ENCODE peak calls at places on chromosome 18, in nine cellular contexts. One of them, this sample, is unnamed.

GRCh38 chr18:12046751-12047335 is 46.8 kb upstream of the ANKRD62 start:
- DNase-seq in nephron progenitor cell: no peak
- DNase-seq in activated B cell treated with CpG ODN at 0.5 μM for 24 hours: no peak
- DNase-seq in pancreas: no peak
- DNase-seq in GM20000: no peak
- DNase-seq in bronchial epithelial cell: no peak
- DNase-seq in endothelial cell: no peak
- DNase-seq in WTC11: no peak
- DNase-seq in AG10803: no peak
- DNase-seq in this sample: no peak

GRCh38 chr18:3411854-3412268 is 38.1 kb upstream of the TGIF1 start:
- DNase-seq in pancreas: no peak
- DNase-seq in activated B cell treated with CpG ODN at 0.5 μM for 24 hours: peak
- DNase-seq in nephron progenitor cell: no peak
- DNase-seq in GM20000: no peak
- DNase-seq in WTC11: peak
- DNase-seq in endothelial cell: no peak
- DNase-seq in bronchial epithelial cell: no peak
- DNase-seq in AG10803: peak
- DNase-seq in this sample: no peak

GRCh38 chr18:78827141-78827540 is 152.5 kb upstream of the SALL3 start:
- DNase-seq in WTC11: no peak
- DNase-seq in pancreas: no peak
- DNase-seq in nephron progenitor cell: no peak
- DNase-seq in GM20000: no peak
- DNase-seq in bronchial epithelial cell: no peak
- DNase-seq in endothelial cell: no peak
- DNase-seq in activated B cell treated with CpG ODN at 0.5 μM for 24 hours: no peak
- DNase-seq in AG10803: no peak
- DNase-seq in this sample: no peak

GRCh38 chr18:39173022-39173421 is 1607.4 kb upstream of the CELF4 start:
- DNase-seq in endothelial cell: no peak
- DNase-seq in nephron progenitor cell: no peak
- DNase-seq in GM20000: no peak
- DNase-seq in AG10803: no peak
- DNase-seq in pancreas: no peak
- DNase-seq in WTC11: no peak
- DNase-seq in bronchial epithelial cell: peak
- DNase-seq in activated B cell treated with CpG ODN at 0.5 μM for 24 hours: no peak
- DNase-seq in this sample: no peak

GRCh38 chr18:22493255-22493654 is 75.5 kb upstream of the CTAGE1 start:
- DNase-seq in GM20000: no peak
- DNase-seq in pancreas: no peak
- DNase-seq in WTC11: no peak
- DNase-seq in AG10803: no peak
- DNase-seq in bronchial epithelial cell: no peak
- DNase-seq in activated B cell treated with CpG ODN at 0.5 μM for 24 hours: no peak
- DNase-seq in endothelial cell: no peak
- DNase-seq in nephron progenitor cell: no peak
- DNase-seq in this sample: no peak

GRCh38 chr18:64134044-64134757 is 14.7 kb downstream of the LINC00305 start:
- DNase-seq in activated B cell treated with CpG ODN at 0.5 μM for 24 hours: no peak
- DNase-seq in pancreas: no peak
- DNase-seq in bronchial epithelial cell: peak
- DNase-seq in endothelial cell: no peak
- DNase-seq in GM20000: no peak
- DNase-seq in WTC11: peak
- DNase-seq in nephron progenitor cell: no peak
- DNase-seq in AG10803: no peak
- DNase-seq in this sample: no peak

GRCh38 chr18:29711931-29712330 is 1330.6 kb downstream of the DSC3 start:
- DNase-seq in nephron progenitor cell: no peak
- DNase-seq in activated B cell treated with CpG ODN at 0.5 μM for 24 hours: no peak
- DNase-seq in endothelial cell: no peak
- DNase-seq in WTC11: peak
- DNase-seq in pancreas: no peak
- DNase-seq in bronchial epithelial cell: no peak
- DNase-seq in GM20000: no peak
- DNase-seq in AG10803: no peak
- DNase-seq in this sample: no peak

GRCh38 chr18:49591271-49591670 is 29.4 kb downstream of the LIPG start:
- DNase-seq in pancreas: no peak
- DNase-seq in bronchial epithelial cell: no peak
- DNase-seq in activated B cell treated with CpG ODN at 0.5 μM for 24 hours: no peak
- DNase-seq in WTC11: no peak
- DNase-seq in GM20000: no peak
- DNase-seq in nephron progenitor cell: no peak
- DNase-seq in endothelial cell: no peak
- DNase-seq in AG10803: no peak
- DNase-seq in this sample: no peak

GRCh38 chr18:25510096-25510495 is 158.1 kb upstream of the ZNF521 start:
- DNase-seq in pancreas: no peak
- DNase-seq in activated B cell treated with CpG ODN at 0.5 μM for 24 hours: no peak
- DNase-seq in endothelial cell: no peak
- DNase-seq in GM20000: no peak
- DNase-seq in nephron progenitor cell: no peak
- DNase-seq in AG10803: no peak
- DNase-seq in WTC11: no peak
- DNase-seq in bronchial epithelial cell: no peak
- DNase-seq in this sample: no peak

GRCh38 chr18:4870177-4870773 is 326.8 kb downstream of the AKAIN1 start:
- DNase-seq in AG10803: no peak
- DNase-seq in GM20000: no peak
- DNase-seq in endothelial cell: no peak
- DNase-seq in activated B cell treated with CpG ODN at 0.5 μM for 24 hours: no peak
- DNase-seq in pancreas: no peak
- DNase-seq in bronchial epithelial cell: peak
- DNase-seq in nephron progenitor cell: no peak
- DNase-seq in WTC11: no peak
- DNase-seq in this sample: no peak

GRCh38 chr18:67001052-67001451 is 397.2 kb upstream of the CDH19 start:
- DNase-seq in WTC11: no peak
- DNase-seq in bronchial epithelial cell: no peak
- DNase-seq in endothelial cell: no peak
- DNase-seq in nephron progenitor cell: no peak
- DNase-seq in AG10803: no peak
- DNase-seq in activated B cell treated with CpG ODN at 0.5 μM for 24 hours: no peak
- DNase-seq in GM20000: no peak
- DNase-seq in pancreas: no peak
- DNase-seq in this sample: no peak

GRCh38 chr18:13710460-13710859 is 15.9 kb downstream of the FAM210A start:
- DNase-seq in AG10803: peak
- DNase-seq in bronchial epithelial cell: peak
- DNase-seq in endothelial cell: no peak
- DNase-seq in GM20000: no peak
- DNase-seq in pancreas: no peak
- DNase-seq in WTC11: no peak
- DNase-seq in activated B cell treated with CpG ODN at 0.5 μM for 24 hours: no peak
- DNase-seq in nephron progenitor cell: no peak
- DNase-seq in this sample: no peak

GRCh38 chr18:59715966-59716369 is 18.7 kb upstream of the CCBE1 start:
- DNase-seq in AG10803: peak
- DNase-seq in pancreas: no peak
- DNase-seq in WTC11: no peak
- DNase-seq in nephron progenitor cell: no peak
- DNase-seq in GM20000: no peak
- DNase-seq in endothelial cell: no peak
- DNase-seq in activated B cell treated with CpG ODN at 0.5 μM for 24 hours: no peak
- DNase-seq in bronchial epithelial cell: peak
- DNase-seq in this sample: no peak

GRCh38 chr18:55253814-55254213 is 294.6 kb upstream of the CCDC68 start:
- DNase-seq in WTC11: no peak
- DNase-seq in pancreas: no peak
- DNase-seq in activated B cell treated with CpG ODN at 0.5 μM for 24 hours: no peak
- DNase-seq in nephron progenitor cell: no peak
- DNase-seq in AG10803: no peak
- DNase-seq in GM20000: no peak
- DNase-seq in bronchial epithelial cell: no peak
- DNase-seq in endothelial cell: no peak
- DNase-seq in this sample: no peak

GRCh38 chr18:48743046-48743445 is 204.2 kb downstream of the CTIF start:
- DNase-seq in AG10803: peak
- DNase-seq in bronchial epithelial cell: no peak
- DNase-seq in endothelial cell: no peak
- DNase-seq in GM20000: no peak
- DNase-seq in nephron progenitor cell: no peak
- DNase-seq in activated B cell treated with CpG ODN at 0.5 μM for 24 hours: no peak
- DNase-seq in pancreas: no peak
- DNase-seq in WTC11: no peak
- DNase-seq in this sample: peak

GRCh38 chr18:8706545-8706980 is 1.2 kb downstream of the MTCL1 start:
- DNase-seq in WTC11: peak
- DNase-seq in pancreas: peak
- DNase-seq in bronchial epithelial cell: no peak
- DNase-seq in GM20000: peak
- DNase-seq in AG10803: no peak
- DNase-seq in nephron progenitor cell: no peak
- DNase-seq in activated B cell treated with CpG ODN at 0.5 μM for 24 hours: no peak
- DNase-seq in endothelial cell: no peak
- DNase-seq in this sample: no peak

GRCh38 chr18:12694032-12694431 is 8.5 kb downstream of the CEP76 start:
- DNase-seq in pancreas: no peak
- DNase-seq in AG10803: no peak
- DNase-seq in activated B cell treated with CpG ODN at 0.5 μM for 24 hours: no peak
- DNase-seq in GM20000: no peak
- DNase-seq in bronchial epithelial cell: peak
- DNase-seq in WTC11: no peak
- DNase-seq in endothelial cell: no peak
- DNase-seq in nephron progenitor cell: no peak
- DNase-seq in this sample: no peak

GRCh38 chr18:55264108-55264507 is 304.8 kb upstream of the CCDC68 start:
- DNase-seq in endothelial cell: no peak
- DNase-seq in bronchial epithelial cell: peak
- DNase-seq in pancreas: no peak
- DNase-seq in GM20000: no peak
- DNase-seq in AG10803: no peak
- DNase-seq in WTC11: no peak
- DNase-seq in nephron progenitor cell: peak
- DNase-seq in activated B cell treated with CpG ODN at 0.5 μM for 24 hours: no peak
- DNase-seq in this sample: no peak

GRCh38 chr18:79512461-79513380 is 117.0 kb downstream of the NFATC1 start:
- DNase-seq in bronchial epithelial cell: no peak
- DNase-seq in GM20000: no peak
- DNase-seq in AG10803: no peak
- DNase-seq in nephron progenitor cell: no peak
- DNase-seq in activated B cell treated with CpG ODN at 0.5 μM for 24 hours: peak
- DNase-seq in WTC11: no peak
- DNase-seq in endothelial cell: peak
- DNase-seq in pancreas: no peak
- DNase-seq in this sample: peak

GRCh38 chr18:27415495-27415894 is 230.4 kb upstream of the CHST9 start:
- DNase-seq in bronchial epithelial cell: no peak
- DNase-seq in GM20000: no peak
- DNase-seq in nephron progenitor cell: no peak
- DNase-seq in endothelial cell: no peak
- DNase-seq in activated B cell treated with CpG ODN at 0.5 μM for 24 hours: no peak
- DNase-seq in WTC11: no peak
- DNase-seq in AG10803: no peak
- DNase-seq in pancreas: no peak
- DNase-seq in this sample: no peak

GRCh38 chr18:62659698-62660097 is 55.6 kb upstream of the PHLPP1 start:
- DNase-seq in endothelial cell: no peak
- DNase-seq in WTC11: no peak
- DNase-seq in pancreas: no peak
- DNase-seq in activated B cell treated with CpG ODN at 0.5 μM for 24 hours: no peak
- DNase-seq in bronchial epithelial cell: no peak
- DNase-seq in nephron progenitor cell: no peak
- DNase-seq in AG10803: no peak
- DNase-seq in GM20000: no peak
- DNase-seq in this sample: no peak
- TF ChIP-seq CTCF in endothelial cell: no peak
- TF ChIP-seq CTCF in WTC11: no peak
- TF ChIP-seq CTCF in pancreas: no peak
- TF ChIP-seq CTCF in activated B cell treated with CpG ODN at 0.5 μM for 24 hours: no peak
- TF ChIP-seq CTCF in bronchial epithelial cell: no peak
- TF ChIP-seq CTCF in nephron progenitor cell: no peak
- TF ChIP-seq CTCF in AG10803: no peak
- TF ChIP-seq CTCF in GM20000: no peak
- TF ChIP-seq CTCF in this sample: no peak

GRCh38 chr18:57052173-57052572 is 94.7 kb upstream of the BOD1L2 start:
- DNase-seq in WTC11: no peak
- DNase-seq in bronchial epithelial cell: no peak
- DNase-seq in nephron progenitor cell: no peak
- DNase-seq in GM20000: no peak
- DNase-seq in pancreas: no peak
- DNase-seq in activated B cell treated with CpG ODN at 0.5 μM for 24 hours: no peak
- DNase-seq in endothelial cell: no peak
- DNase-seq in AG10803: no peak
- DNase-seq in this sample: no peak
- TF ChIP-seq CTCF in WTC11: no peak
- TF ChIP-seq CTCF in bronchial epithelial cell: no peak
- TF ChIP-seq CTCF in nephron progenitor cell: no peak
- TF ChIP-seq CTCF in GM20000: no peak
- TF ChIP-seq CTCF in pancreas: no peak
- TF ChIP-seq CTCF in activated B cell treated with CpG ODN at 0.5 μM for 24 hours: no peak
- TF ChIP-seq CTCF in endothelial cell: no peak
- TF ChIP-seq CTCF in AG10803: no peak
- TF ChIP-seq CTCF in this sample: no peak

DNA sequence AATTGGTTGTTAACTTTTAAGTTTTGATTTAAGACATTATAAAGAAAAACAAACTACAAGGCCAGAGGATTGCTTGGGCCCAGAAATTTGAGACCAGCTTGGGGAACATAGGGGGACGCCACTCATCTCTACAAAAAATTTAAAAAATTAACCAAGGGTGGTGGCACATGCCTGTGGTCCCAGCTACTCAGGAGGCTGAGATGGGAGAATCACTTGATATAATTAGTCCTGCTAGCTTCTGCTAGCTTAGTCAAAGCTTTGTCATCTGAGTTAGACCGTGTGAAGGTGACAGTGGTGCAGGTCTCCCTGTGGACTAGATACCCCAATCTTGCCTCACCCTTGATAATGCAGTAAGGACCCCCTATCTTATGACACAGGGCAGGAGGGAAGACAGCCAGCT is 6.0 kb upstream of the ZNF396 start:
- DNase-seq in pancreas: no peak
- DNase-seq in endothelial cell: no peak
- DNase-seq in WTC11: no peak
- DNase-seq in activated B cell treated with CpG ODN at 0.5 μM for 24 hours: no peak
- DNase-seq in bronchial epithelial cell: no peak
- DNase-seq in nephron progenitor cell: no peak
- DNase-seq in AG10803: no peak
- DNase-seq in GM20000: no peak
- DNase-seq in this sample: no peak
- TF ChIP-seq CTCF in pancreas: no peak
- TF ChIP-seq CTCF in endothelial cell: no peak
- TF ChIP-seq CTCF in WTC11: no peak
- TF ChIP-seq CTCF in activated B cell treated with CpG ODN at 0.5 μM for 24 hours: no peak
- TF ChIP-seq CTCF in bronchial epithelial cell: no peak
- TF ChIP-seq CTCF in nephron progenitor cell: no peak
- TF ChIP-seq CTCF in AG10803: no peak
- TF ChIP-seq CTCF in GM20000: no peak
- TF ChIP-seq CTCF in this sample: no peak

DNA sequence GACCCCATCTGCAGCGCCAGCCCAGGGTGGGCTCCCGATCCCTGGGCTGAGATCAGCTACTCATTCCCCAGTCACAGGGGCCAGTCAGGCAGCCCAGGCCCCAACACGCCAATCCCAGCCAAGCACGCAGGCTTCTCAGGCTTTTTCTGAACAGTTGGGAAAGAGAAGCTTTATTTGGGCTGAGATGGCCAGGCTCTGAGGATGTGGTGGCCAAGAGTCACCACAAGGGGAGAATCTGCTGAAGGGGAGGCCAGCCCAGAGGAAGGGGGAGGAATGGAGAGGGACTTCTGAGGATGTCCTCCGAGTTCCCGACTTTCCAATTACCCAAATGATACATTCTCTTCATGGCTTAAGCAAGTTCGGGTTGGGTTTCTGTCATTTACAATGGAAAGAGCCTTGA is 2.8 kb upstream of the DIPK1C start:
- DNase-seq in WTC11: peak
- DNase-seq in nephron progenitor cell: no peak
- DNase-seq in bronchial epithelial cell: no peak
- DNase-seq in pancreas: no peak
- DNase-seq in AG10803: no peak
- DNase-seq in GM20000: no peak
- DNase-seq in endothelial cell: peak
- DNase-seq in activated B cell treated with CpG ODN at 0.5 μM for 24 hours: no peak
- DNase-seq in this sample: no peak
- TF ChIP-seq CTCF in WTC11: peak
- TF ChIP-seq CTCF in nephron progenitor cell: peak
- TF ChIP-seq CTCF in bronchial epithelial cell: no peak
- TF ChIP-seq CTCF in pancreas: no peak
- TF ChIP-seq CTCF in AG10803: peak
- TF ChIP-seq CTCF in GM20000: no peak
- TF ChIP-seq CTCF in endothelial cell: peak
- TF ChIP-seq CTCF in activated B cell treated with CpG ODN at 0.5 μM for 24 hours: no peak
- TF ChIP-seq CTCF in this sample: no peak

This sample was measured in CD14-positive monocyte.